ENCODE peak calls at places on chromosomes 1 and 21, in four cellular contexts. One of them, this sample, is unnamed.

GRCh38 chr1:39735731-39736130 is 3.0 kb upstream of the PPIE start:
- ATAC-seq in CD4-positive, alpha-beta T cell: no peak
- ATAC-seq in stimulated activated naive CD8-positive, alpha-beta T cell treated with anti-CD3 and anti-CD28 coated beads, Interleukin-15, Interleukin-2, amounts not matched to agents 100 U/mL and 50 U/mL, for 24 hours: peak
- ATAC-seq in CD8-positive, alpha-beta T cell: no peak
- ATAC-seq in this sample: no peak

GRCh38 chr1:10712568-10712967 is 83.9 kb downstream of the CASZ1 start:
- ATAC-seq in CD4-positive, alpha-beta T cell: no peak
- ATAC-seq in stimulated activated naive CD8-positive, alpha-beta T cell treated with anti-CD3 and anti-CD28 coated beads, Interleukin-15, Interleukin-2, amounts not matched to agents 100 U/mL and 50 U/mL, for 24 hours: no peak
- ATAC-seq in CD8-positive, alpha-beta T cell: no peak
- ATAC-seq in this sample: no peak

GRCh38 chr1:246077476-246077875 is 429.6 kb downstream of the SMYD3 start:
- ATAC-seq in CD4-positive, alpha-beta T cell: no peak
- ATAC-seq in stimulated activated naive CD8-positive, alpha-beta T cell treated with anti-CD3 and anti-CD28 coated beads, Interleukin-15, Interleukin-2, amounts not matched to agents 100 U/mL and 50 U/mL, for 24 hours: no peak
- ATAC-seq in CD8-positive, alpha-beta T cell: no peak
- ATAC-seq in this sample: no peak

GRCh38 chr1:9075023-9075422 is 5.6 kb upstream of the SLC2A5 start:
- ATAC-seq in CD4-positive, alpha-beta T cell: no peak
- ATAC-seq in stimulated activated naive CD8-positive, alpha-beta T cell treated with anti-CD3 and anti-CD28 coated beads, Interleukin-15, Interleukin-2, amounts not matched to agents 100 U/mL and 50 U/mL, for 24 hours: no peak
- ATAC-seq in CD8-positive, alpha-beta T cell: no peak
- ATAC-seq in this sample: peak

GRCh38 chr1:7940745-7941436 is at the start of gene TNFRSF9:
- ATAC-seq in CD4-positive, alpha-beta T cell: peak
- ATAC-seq in stimulated activated naive CD8-positive, alpha-beta T cell treated with anti-CD3 and anti-CD28 coated beads, Interleukin-15, Interleukin-2, amounts not matched to agents 100 U/mL and 50 U/mL, for 24 hours: peak
- ATAC-seq in CD8-positive, alpha-beta T cell: peak
- ATAC-seq in this sample: peak

GRCh38 chr1:43349594-43350306 is 9.0 kb upstream of the CDC20 start:
- ATAC-seq in CD4-positive, alpha-beta T cell: peak
- ATAC-seq in stimulated activated naive CD8-positive, alpha-beta T cell treated with anti-CD3 and anti-CD28 coated beads, Interleukin-15, Interleukin-2, amounts not matched to agents 100 U/mL and 50 U/mL, for 24 hours: no peak
- ATAC-seq in CD8-positive, alpha-beta T cell: no peak
- ATAC-seq in this sample: no peak

GRCh38 chr1:155540000-155540874 is 22.4 kb downstream of the ASH1L start:
- ATAC-seq in CD4-positive, alpha-beta T cell: no peak
- ATAC-seq in stimulated activated naive CD8-positive, alpha-beta T cell treated with anti-CD3 and anti-CD28 coated beads, Interleukin-15, Interleukin-2, amounts not matched to agents 100 U/mL and 50 U/mL, for 24 hours: no peak
- ATAC-seq in CD8-positive, alpha-beta T cell: no peak
- ATAC-seq in this sample: peak

GRCh38 chr1:216702170-216702569 is 21.1 kb downstream of the ESRRG start:
- ATAC-seq in CD4-positive, alpha-beta T cell: no peak
- ATAC-seq in stimulated activated naive CD8-positive, alpha-beta T cell treated with anti-CD3 and anti-CD28 coated beads, Interleukin-15, Interleukin-2, amounts not matched to agents 100 U/mL and 50 U/mL, for 24 hours: no peak
- ATAC-seq in CD8-positive, alpha-beta T cell: no peak
- ATAC-seq in this sample: peak

GRCh38 chr1:231058416-231059109 is 18.5 kb upstream of the FAM89A start:
- ATAC-seq in CD4-positive, alpha-beta T cell: no peak
- ATAC-seq in stimulated activated naive CD8-positive, alpha-beta T cell treated with anti-CD3 and anti-CD28 coated beads, Interleukin-15, Interleukin-2, amounts not matched to agents 100 U/mL and 50 U/mL, for 24 hours: no peak
- ATAC-seq in CD8-positive, alpha-beta T cell: no peak
- ATAC-seq in this sample: no peak

GRCh38 chr21:20570824-20571232 is 427.4 kb upstream of the NCAM2 start:
- ATAC-seq in CD4-positive, alpha-beta T cell: no peak
- ATAC-seq in stimulated activated naive CD8-positive, alpha-beta T cell treated with anti-CD3 and anti-CD28 coated beads, Interleukin-15, Interleukin-2, amounts not matched to agents 100 U/mL and 50 U/mL, for 24 hours: no peak
- ATAC-seq in CD8-positive, alpha-beta T cell: no peak
- ATAC-seq in this sample: no peak

This sample was measured in stimulated activated memory B cell treated with anti-CD40 and anti-IgM and Interleukin-4, amounts not matched to agents 10 μg/mL and 1 μg/mL and 100 μg/mL, for 72 hours.